ENCODE peak calls at places on chromosomes 1 and 21, in four cellular contexts. B is AG09309, U is fibroblast of lung, L is H1. E is an unnamed sample.
A peak's percentile ranks its signal among the peaks of the same experiment; 100 is the strongest.

GRCh38 chr1:155177192-155177917 is 3.7 kb downstream of the TRIM46 start:
- DNase-seq in L (no peak), B (no peak), U (no peak), E (no peak)

GRCh38 chr1:203440780-203441179 is 34.8 kb upstream of the PRELP start:
- DNase-seq in U (peak; percentile 88), B (peak; percentile 42), L (no peak), E (peak; percentile 25)

GRCh38 chr21:45332415-45332814 is 44.7 kb upstream of the POFUT2 start:
- DNase-seq in U (no peak), B (no peak), L (no peak), E (no peak)

GRCh38 chr1:212447478-212447877 is 14.8 kb downstream of the NENF start:
- DNase-seq in U (no peak), L (no peak), B (no peak), E (no peak)

GRCh38 chr21:39611547-39612190 is 1.1 kb upstream of the B3GALT5 start:
- DNase-seq in B (no peak), L (no peak), U (no peak), E (no peak)

GRCh38 chr21:45539046-45539795 is 3.0 kb downstream of the SLC19A1 start:
- DNase-seq in L (peak; percentile 38), U (no peak), B (no peak), E (no peak)

GRCh38 chr1:44050261-44050660 is 19.0 kb upstream of the SLC6A9 start:
- DNase-seq in B (no peak), U (no peak), L (no peak), E (no peak)

GRCh38 chr1:247295274-247295684 is 36.4 kb downstream of the ZNF496 start:
- DNase-seq in B (no peak), U (no peak), L (no peak), E (no peak)

GRCh38 chr21:31570824-31571425 is 88.6 kb upstream of the SOD1 start:
- DNase-seq in U (no peak), B (no peak), L (no peak), E (no peak)

GRCh38 chr1:239802275-239802674 is 289.4 kb upstream of the FMN2 start:
- DNase-seq in U (no peak), L (no peak), B (no peak), E (no peak)

GRCh38 chr1:32540589-32540988 is 1.4 kb downstream of the ZBTB8A start:
- DNase-seq in B (no peak), U (no peak), L (no peak), E (no peak)

GRCh38 chr1:234529661-234530237 is 50.8 kb upstream of the TARBP1 start:
- DNase-seq in L (no peak), B (no peak), U (no peak), E (no peak)

GRCh38 chr1:54364613-54365012 is 41.6 kb downstream of the SSBP3 start:
- DNase-seq in L (no peak), U (no peak), B (no peak), E (no peak)

GRCh38 chr1:86429830-86430229 is 5.9 kb downstream of the CLCA2 start:
- DNase-seq in U (peak; percentile 98), B (peak; percentile 88), L (no peak), E (peak; percentile 75)

GRCh38 chr1:155062151-155062686 is 1.3 kb upstream of the EFNA4 start:
- DNase-seq in U (no peak), B (no peak), L (peak; percentile 87), E (no peak)

GRCh38 chr1:157983787-157984186 is 9.7 kb upstream of the KIRREL1 start:
- DNase-seq in L (no peak), B (no peak), U (no peak), E (no peak)

GRCh38 chr1:67570473-67571143 is 114.4 kb upstream of the GADD45A start:
- DNase-seq in L (no peak), B (peak; percentile 91), U (peak; percentile 51), E (peak; percentile 68)

GRCh38 chr1:109388884-109389637 is 8.7 kb downstream of the SORT1 start:
- DNase-seq in U (peak; percentile 74), L (no peak), B (no peak), E (no peak)

GRCh38 chr1:177592624-177593023 is 377.2 kb downstream of the SEC16B start:
- DNase-seq in L (no peak), B (no peak), U (no peak), E (no peak)

GRCh38 chr1:156268336-156268735 is 14.3 kb downstream of the SMG5 start:
- DNase-seq in U (no peak), B (no peak), L (no peak), E (no peak)

GRCh38 chr21:22795091-22795490 is 1796.9 kb downstream of the NCAM2 start:
- DNase-seq in B (no peak), U (no peak), L (no peak), E (no peak)

GRCh38 chr1:211925016-211925415 is 94.5 kb upstream of the LPGAT1 start:
- DNase-seq in U (no peak), B (no peak), L (peak; percentile 55), E (no peak)

GRCh38 chr1:145824499-145824842 is 471 bp downstream of the POLR3C start:
- DNase-seq in L (no peak), U (no peak), B (no peak), E (no peak)

GRCh38 chr1:87176090-87176489 is 152.6 kb upstream of the LMO4 start:
- DNase-seq in U (no peak), L (no peak), B (no peak), E (no peak)

GRCh38 chr1:41365320-41365633 is 4.0 kb downstream of the FOXO6 start:
- DNase-seq in L (no peak), U (no peak), B (no peak), E (no peak)

GRCh38 chr1:115546846-115547245 is 94.9 kb upstream of the VANGL1 start:
- DNase-seq in B (no peak), U (no peak), L (no peak), E (no peak)

GRCh38 chr1:89254658-89255287 is 17.9 kb downstream of the GBP5 start:
- DNase-seq in L (no peak), U (no peak), B (no peak), E (no peak)

DNA sequence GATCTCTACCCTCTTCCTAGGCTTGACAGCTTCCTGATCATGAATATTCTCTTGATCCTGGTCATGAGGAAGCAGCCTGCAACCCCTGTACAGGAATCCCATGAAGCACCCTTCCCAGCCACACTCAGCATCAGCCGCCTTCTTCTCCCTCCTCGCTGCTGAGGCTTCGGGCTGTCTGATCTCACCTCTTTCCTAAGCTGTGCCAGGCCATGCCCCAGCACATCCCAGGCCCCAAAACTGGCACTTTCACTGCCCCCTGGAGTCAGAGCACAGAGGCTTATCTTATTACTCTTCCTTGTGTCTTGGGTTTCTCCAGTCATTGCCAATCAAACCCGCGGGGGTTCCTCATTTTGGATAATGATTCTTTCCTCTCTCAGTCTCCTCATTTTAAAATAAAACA is 259.5 kb downstream of the RGS7 start:
- DNase-seq in L (no peak), B (no peak), U (no peak), E (no peak)
- TF ChIP-seq CTCF in L (peak; percentile 23), B (no peak), U (no peak), E (no peak)

DNA sequence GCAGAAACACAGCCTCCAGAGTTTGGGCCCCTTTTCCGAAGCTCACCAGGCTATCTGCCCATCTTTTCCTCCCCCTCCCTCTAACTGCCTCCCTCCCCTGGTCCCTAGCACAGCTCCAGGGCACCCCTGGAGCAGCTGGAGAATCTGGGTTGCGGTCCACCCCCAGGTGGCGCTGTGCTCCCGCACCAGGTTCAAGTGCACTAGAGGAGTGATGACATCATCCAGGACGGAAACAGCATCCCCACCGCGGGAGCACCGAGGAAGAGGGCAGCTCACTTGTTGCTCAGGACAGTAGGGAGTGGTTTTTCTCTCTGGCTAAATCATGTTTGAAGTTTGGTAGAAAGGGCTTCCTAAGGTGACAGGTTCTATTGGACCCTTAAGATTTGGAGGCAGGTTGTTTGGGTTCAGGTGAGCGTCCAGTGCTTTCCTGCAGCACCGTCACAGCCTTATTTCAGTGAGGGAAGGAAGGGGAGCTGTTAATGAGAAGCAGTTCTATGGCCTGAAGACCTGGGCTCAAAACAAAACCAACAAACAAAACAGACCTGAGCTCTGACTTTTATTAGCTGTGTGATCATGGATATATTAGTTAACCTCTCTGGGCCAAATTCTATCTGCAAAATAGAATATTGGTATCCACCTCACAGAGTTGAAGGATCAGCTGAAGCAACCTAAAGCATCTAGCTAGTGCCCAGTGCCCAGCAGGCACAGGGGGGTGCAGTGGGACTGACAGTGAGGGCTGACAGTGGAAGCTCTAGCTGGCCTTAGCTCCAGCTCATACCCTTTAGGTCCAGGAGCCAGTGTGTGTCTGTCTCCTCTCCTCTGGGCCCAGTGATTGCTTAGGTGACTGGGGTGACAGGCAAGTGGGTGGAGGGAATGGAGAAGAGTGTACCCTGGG is 7.5 kb downstream of the SHISA4 start:
- DNase-seq in U (peak; percentile 92), L (peak; percentile 98), B (peak; percentile 63), E (peak; percentile 48)
- H3K4me3 ChIP-seq in U (no peak overlapping the region), L (no peak overlapping the region), B (no peak overlapping the region), E (peak overlapping the region; percentile 9)

DNA sequence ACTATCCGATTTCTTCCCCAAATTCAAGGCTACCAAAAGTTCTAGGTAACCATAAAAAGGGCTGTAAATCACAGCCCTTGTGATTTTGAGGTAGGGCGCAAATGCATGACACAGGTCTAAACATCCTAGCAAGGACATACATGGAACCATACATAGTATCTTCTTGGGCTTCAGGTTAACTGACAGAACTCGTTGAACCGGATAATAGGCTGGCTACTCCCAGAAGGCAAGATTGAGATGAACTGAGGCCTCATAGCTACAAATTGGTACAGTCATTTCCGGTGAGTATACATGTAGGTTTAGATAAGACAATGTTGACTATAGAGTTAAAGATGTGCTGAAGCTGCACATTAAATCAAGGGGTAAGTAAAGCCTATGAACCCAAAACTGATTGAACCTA is 27.3 kb upstream of the TP53BP2 start:
- DNase-seq in B (no peak), L (no peak), U (no peak), E (no peak)
- TF ChIP-seq CTCF in B (no peak), L (no peak), U (no peak), E (no peak)

DNA sequence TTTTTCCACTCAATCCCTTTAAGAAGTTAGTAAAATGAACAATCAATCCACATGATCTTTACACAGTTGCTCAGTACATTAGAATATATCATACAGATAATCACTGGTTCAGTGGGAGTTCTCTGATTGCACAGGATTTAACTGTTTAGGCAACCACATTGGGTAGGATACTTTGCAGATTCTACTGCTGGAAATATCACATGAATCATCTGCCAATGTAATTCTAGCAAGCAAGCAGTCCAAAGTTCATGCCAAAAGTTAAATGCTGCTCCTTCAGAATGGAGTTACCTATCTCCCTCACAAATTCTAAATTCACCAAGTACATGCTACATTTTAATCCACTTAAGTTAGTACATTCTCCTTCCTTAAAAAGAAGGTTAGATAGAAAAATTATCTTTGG is 52.4 kb downstream of the NEGR1 start:
- DNase-seq in U (peak; percentile 34), B (no peak), L (no peak), E (no peak)
- H3K4me3 ChIP-seq in U (no peak overlapping the region), B (no peak overlapping the region), L (no peak overlapping the region), E (no peak overlapping the region)

DNA sequence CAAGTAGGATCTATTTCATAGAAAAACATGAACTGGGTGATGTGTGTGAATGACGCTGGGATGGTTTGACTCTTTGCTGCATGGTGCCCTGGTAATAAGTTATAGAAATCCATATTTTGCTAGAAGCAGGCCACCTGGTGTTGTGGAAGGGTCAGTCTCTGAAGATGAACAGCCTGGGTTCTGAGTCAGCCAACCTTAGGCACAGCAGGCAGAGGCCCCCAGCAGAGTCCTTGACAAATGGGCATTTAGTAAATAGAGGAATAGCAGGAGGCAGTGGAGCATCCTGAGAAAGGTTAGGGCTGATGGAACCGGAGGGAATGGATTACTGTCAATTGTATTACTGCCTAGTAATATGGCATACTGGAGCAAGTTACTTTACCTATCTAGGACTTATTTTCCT is 20.9 kb downstream of the FGGY start:
- DNase-seq in L (no peak), B (no peak), U (no peak), E (no peak)
- TF ChIP-seq CTCF in L (no peak), B (no peak), U (no peak), E (no peak)